ENCODE peak calls at places on chromosomes 6 and 20, in ten cellular contexts. X is GM06990, G is right lobe of liver, U is OCI-LY7, Z is brain microvascular endothelial cell, B is Peyer's patch, I is neural progenitor cell, O is heart right ventricle, K is tibial artery, S is stomach. D is an unnamed sample. For H3K36me3, the result is how much of the 10 kb centered on the place peaks cover.

GRCh38 chr6:167314180-167314821 is 10.6 kb upstream of the TTLL2 start:
- DNase-seq in X (no peak), K (no peak), Z (no peak), B (no peak), U (no peak), G (no peak), O (no peak), S (no peak), I (peak), D (no peak)

GRCh38 chr6:89895273-89895874 is 1.1 kb downstream of the GJA10 start:
- DNase-seq in I (peak), K (no peak), B (no peak), G (no peak), O (no peak), S (no peak), X (no peak), Z (peak), U (no peak), D (peak)

GRCh38 chr6:90502866-90503407 is 83.9 kb downstream of the MAP3K7 start:
- DNase-seq in S (no peak), G (peak), U (no peak), O (no peak), B (no peak), I (peak), X (no peak), Z (peak), K (no peak), D (no peak)

GRCh38 chr6:491233-491632 is 99.7 kb downstream of the IRF4 start:
- DNase-seq in S (no peak), U (no peak), X (no peak), I (no peak), G (no peak), O (no peak), Z (no peak), B (no peak), K (no peak), D (no peak)

GRCh38 chr20:59086923-59087322 is 44.3 kb upstream of the PRELID3B start:
- DNase-seq in Z (no peak), X (no peak), S (no peak), U (no peak), B (no peak), O (no peak), K (no peak), G (no peak), I (no peak), D (no peak)

GRCh38 chr6:1081566-1081965 is 230.3 kb upstream of the FOXQ1 start:
- DNase-seq in B (no peak), K (no peak), O (no peak), G (no peak), Z (no peak), S (no peak), U (no peak), I (no peak), X (no peak), D (no peak)

GRCh38 chr6:112639436-112639835 is 292.3 kb downstream of the RFPL4B start:
- DNase-seq in K (no peak), O (no peak), B (no peak), Z (no peak), I (no peak), G (no peak), X (no peak), U (no peak), S (no peak), D (no peak)

GRCh38 chr6:131135244-131136020 is at the start of gene AKAP7:
- DNase-seq in S (peak), Z (peak), B (peak), K (peak), X (peak), I (peak), U (peak), G (peak), O (peak), D (peak)

GRCh38 chr20:32252189-32252588 is 25.3 kb upstream of the KIF3B start:
- DNase-seq in X (no peak), U (no peak), Z (no peak), G (no peak), S (no peak), B (no peak), O (no peak), K (no peak), I (no peak), D (no peak)

GRCh38 chr6:167797079-167797870 is 29.4 kb upstream of the AFDN start:
- DNase-seq in O (no peak), U (no peak), G (peak), Z (no peak), B (peak), X (no peak), S (no peak), K (no peak), I (no peak), D (no peak)

GRCh38 chr6:84623956-84624680 is 140.3 kb downstream of the TBX18 start:
- DNase-seq in U (no peak), O (no peak), Z (peak), X (no peak), G (no peak), B (no peak), I (no peak), S (no peak), K (no peak), D (no peak)

GRCh38 chr20:46330831-46331371 is 22.6 kb upstream of the CDH22 start:
- DNase-seq in I (no peak), K (no peak), B (no peak), Z (no peak), O (no peak), X (no peak), U (no peak), S (no peak), G (no peak), D (no peak)

GRCh38 chr6:5787054-5787720 is 219.5 kb downstream of the NRN1 start:
- DNase-seq in U (no peak), X (no peak), B (no peak), I (no peak), Z (no peak), G (no peak), S (no peak), O (no peak), K (no peak), D (no peak)

GRCh38 chr20:19423892-19424620 is 211.6 kb downstream of the SLC24A3 start:
- DNase-seq in X (no peak), Z (no peak), I (no peak), U (no peak), G (no peak), K (no peak), S (no peak), B (no peak), O (no peak), D (no peak)

GRCh38 chr6:159557046-159557445 is 136.0 kb downstream of the SOD2 start:
- DNase-seq in Z (no peak), G (no peak), S (no peak), I (no peak), U (no peak), B (no peak), O (no peak), K (no peak), X (no peak), D (peak)

GRCh38 chr6:24154121-24154520 is 28.1 kb downstream of the NRSN1 start:
- DNase-seq in X (no peak), B (no peak), U (no peak), O (no peak), I (no peak), S (no peak), G (no peak), K (no peak), Z (no peak), D (no peak)

GRCh38 chr6:27829453-27830211 is 82.6 kb downstream of the OR2B2 start:
- DNase-seq in S (no peak), G (no peak), B (no peak), U (peak), K (no peak), Z (no peak), I (no peak), X (no peak), O (no peak), D (no peak)

GRCh38 chr20:23021941-23022340 is 13.2 kb upstream of the SSTR4 start:
- DNase-seq in Z (no peak), O (no peak), S (no peak), I (no peak), X (no peak), U (no peak), B (no peak), K (no peak), G (no peak), D (no peak)

GRCh38 chr20:7038029-7038428 is 270.5 kb downstream of the BMP2 start:
- DNase-seq in G (no peak), Z (no peak), U (no peak), I (no peak), K (no peak), O (no peak), X (no peak), B (no peak), S (no peak), D (no peak)

GRCh38 chr20:10020937-10021336 is 13.8 kb upstream of the ANKEF1 start:
- DNase-seq in Z (no peak), K (no peak), O (no peak), G (no peak), U (no peak), B (no peak), I (no peak), S (no peak), X (no peak), D (no peak)

GRCh38 chr6:168308390-168309144 is 11.0 kb downstream of the DACT2 start:
- DNase-seq in I (no peak), B (no peak), G (no peak), O (no peak), S (no peak), X (no peak), Z (no peak), K (no peak), U (no peak), D (no peak)

GRCh38 chr6:34416877-34417371 is 8.9 kb downstream of the RPS10 start:
- DNase-seq in Z (no peak), G (no peak), I (no peak), B (no peak), S (no peak), K (no peak), X (no peak), U (no peak), O (no peak), D (no peak)

GRCh38 chr6:7742214-7742613 is 16.3 kb downstream of the BMP6 start:
- DNase-seq in I (no peak), O (no peak), K (no peak), G (no peak), S (no peak), B (no peak), Z (no peak), U (no peak), X (no peak), D (no peak)

GRCh38 chr6:16043171-16044142 is 85.4 kb upstream of the MYLIP start:
- DNase-seq in K (no peak), X (peak), O (no peak), I (no peak), G (no peak), B (no peak), Z (no peak), U (no peak), S (no peak), D (no peak)

GRCh38 chr20:60062431-60063336 is 104.5 kb downstream of the CDH26 start:
- DNase-seq in I (no peak), K (no peak), G (peak), S (no peak), U (no peak), X (no peak), Z (peak), O (no peak), B (no peak), D (no peak)

GRCh38 chr6:84652356-84653026 is 111.9 kb downstream of the TBX18 start:
- DNase-seq in X (no peak), B (no peak), S (no peak), Z (peak), O (no peak), G (no peak), K (no peak), I (no peak), U (no peak), D (no peak)

GRCh38 chr6:145629478-145629877 is 105.8 kb downstream of the EPM2A start:
- DNase-seq in U (no peak), O (no peak), S (no peak), I (no peak), X (no peak), B (no peak), K (no peak), G (no peak), Z (no peak), D (no peak)

GRCh38 chr6:14272111-14273085 is 154.8 kb downstream of the CD83 start:
- DNase-seq in U (no peak), B (no peak), I (no peak), G (no peak), S (no peak), O (no peak), Z (peak), X (no peak), K (no peak), D (no peak)

GRCh38 chr6:66985816-66986215 is 1278.8 kb upstream of the EYS start:
- DNase-seq in I (no peak), G (no peak), Z (no peak), O (no peak), B (no peak), U (no peak), K (no peak), X (no peak), S (no peak), D (no peak)

GRCh38 chr6:161575508-161576254 is 301.8 kb upstream of the AGPAT4 start:
- DNase-seq in Z (no peak), U (no peak), X (no peak), G (no peak), S (no peak), O (no peak), K (no peak), B (no peak), I (peak), D (no peak)

GRCh38 chr20:13341737-13342393 is 120.8 kb downstream of the ISM1 start:
- DNase-seq in O (no peak), K (no peak), B (no peak), I (no peak), Z (no peak), U (no peak), X (no peak), G (no peak), S (no peak), D (no peak)

GRCh38 chr6:168563656-168564055 is 122.7 kb downstream of the SMOC2 start:
- DNase-seq in G (no peak), S (no peak), O (no peak), X (no peak), U (no peak), I (no peak), B (no peak), Z (no peak), K (no peak), D (no peak)

GRCh38 chr20:12058201-12058600 is 140.5 kb downstream of the BTBD3 start:
- DNase-seq in S (no peak), O (no peak), G (no peak), K (no peak), B (no peak), I (no peak), X (no peak), Z (no peak), U (no peak), D (no peak)

GRCh38 chr6:85240787-85241186 is 209.1 kb upstream of the NT5E start:
- DNase-seq in O (no peak), B (no peak), U (no peak), S (no peak), G (no peak), K (no peak), X (no peak), Z (no peak), I (peak), D (no peak)

GRCh38 chr6:154995241-154996162 is at the start of gene TIAM2:
- DNase-seq in Z (no peak), I (peak), B (peak), S (no peak), O (peak), K (no peak), G (no peak), X (peak), U (no peak), D (no peak)

DNA sequence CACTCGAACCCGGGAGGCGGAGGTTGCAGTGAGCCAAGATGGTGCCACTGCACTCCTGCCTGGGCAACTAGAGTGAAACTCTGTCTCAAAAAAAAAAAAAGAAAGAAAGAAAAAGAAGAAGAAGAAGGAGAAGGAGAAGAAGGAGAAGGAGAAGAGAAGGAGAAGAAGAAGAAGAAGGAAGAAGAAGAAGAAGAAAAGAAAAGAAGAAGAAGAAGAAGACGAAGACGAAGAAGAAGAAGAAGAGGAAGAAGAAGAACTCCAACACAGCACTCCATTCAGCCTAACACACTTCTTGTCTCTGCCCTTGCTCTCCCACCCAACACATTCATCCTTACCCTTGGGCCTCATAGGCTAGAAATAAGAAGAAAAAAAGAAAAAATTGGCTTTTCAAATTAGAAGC is 6.9 kb downstream of the ZFP57 start:
- DNase-seq in X (no peak), O (no peak), U (no peak), K (no peak), S (no peak), Z (no peak), B (no peak), G (no peak), I (no peak), D (no peak)
- H3K36me3 ChIP-seq in X (under half), O (under half), U (under half), K (under half), S (under half), Z (under half), B (under half), G (under half), I (under half), D (under half)

GRCh38 chr6:170475118-170475517 is 78.0 kb downstream of the PSMB1 start:
- DNase-seq in O (no peak), I (no peak), B (no peak), U (no peak), G (no peak), Z (no peak), K (no peak), X (no peak), S (no peak), D (no peak)

GRCh38 chr6:170485159-170485558 is 67.9 kb downstream of the PSMB1 start:
- DNase-seq in U (no peak), O (no peak), K (no peak), I (no peak), Z (no peak), G (no peak), X (no peak), B (no peak), S (no peak), D (no peak)

GRCh38 chr6:170476360-170476759 is 76.7 kb downstream of the PSMB1 start:
- DNase-seq in S (no peak), K (no peak), G (no peak), U (no peak), B (no peak), X (no peak), Z (no peak), I (no peak), O (no peak), D (no peak)

GRCh38 chr6:170483413-170483812 is 69.7 kb downstream of the PSMB1 start:
- DNase-seq in X (no peak), K (no peak), I (no peak), U (no peak), G (no peak), Z (no peak), O (no peak), S (no peak), B (no peak), D (no peak)

GRCh38 chr6:170480045-170480714 is 72.9 kb downstream of the PSMB1 start:
- DNase-seq in U (no peak), S (peak), G (no peak), B (no peak), K (no peak), Z (peak), X (no peak), O (no peak), I (peak), D (no peak)
- TF ChIP-seq CTCF in U (no peak), S (no peak), G (peak), B (no peak), K (no peak), Z (peak), X (no peak), O (peak), I (peak), D (peak)

GRCh38 chr20:62286493-62287064 is 16.2 kb upstream of the ADRM1 start:
- DNase-seq in S (no peak), U (no peak), Z (no peak), I (no peak), O (no peak), K (no peak), B (no peak), G (no peak), X (no peak), D (no peak)

GRCh38 chr20:62285722-62286121 is 17.1 kb upstream of the ADRM1 start:
- DNase-seq in S (no peak), X (no peak), O (peak), B (no peak), G (peak), U (no peak), Z (no peak), K (peak), I (no peak), D (peak)

GRCh38 chr20:62284448-62284847 is 18.3 kb upstream of the ADRM1 start:
- DNase-seq in B (no peak), I (no peak), S (no peak), X (no peak), K (no peak), Z (no peak), U (no peak), O (no peak), G (no peak), D (no peak)

GRCh38 chr20:62287129-62287528 is 15.7 kb upstream of the ADRM1 start:
- DNase-seq in G (no peak), U (no peak), B (no peak), I (no peak), K (no peak), S (no peak), O (no peak), Z (no peak), X (no peak), D (no peak)

GRCh38 chr20:62285151-62285550 is 17.6 kb upstream of the ADRM1 start:
- DNase-seq in Z (no peak), I (no peak), G (no peak), B (no peak), S (no peak), O (no peak), X (no peak), U (no peak), K (no peak), D (no peak)
- H3K36me3 ChIP-seq in Z (half or more), I (under half), G (under half), B (under half), S (half or more), O (under half), X (under half), U (under half), K (half or more), D (half or more)

DNA sequence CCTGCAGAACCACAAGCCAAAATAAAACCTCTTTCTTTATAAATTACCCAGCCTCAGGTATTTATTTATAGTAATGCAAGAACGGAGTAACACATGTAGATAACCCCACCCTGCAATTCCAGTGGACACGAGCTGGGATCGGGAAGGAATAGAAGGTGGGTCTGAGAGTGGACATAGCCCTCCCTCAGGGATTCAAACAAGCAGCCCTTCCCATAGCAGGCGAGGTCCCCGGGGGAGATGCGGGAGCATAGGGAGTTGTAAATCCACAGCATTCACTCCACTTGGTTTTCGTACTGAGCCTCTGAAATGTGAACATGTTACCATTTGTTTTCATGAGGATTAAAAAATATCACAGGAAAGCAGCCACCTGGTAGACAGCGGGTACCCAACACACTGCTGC is 312.6 kb downstream of the CDH4 start:
- DNase-seq in Z (no peak), G (no peak), B (no peak), K (no peak), U (no peak), X (no peak), S (no peak), O (no peak), I (no peak), D (no peak)
- TF ChIP-seq CTCF in Z (no peak), G (no peak), B (no peak), K (no peak), U (no peak), X (no peak), S (no peak), O (no peak), I (no peak), D (no peak)